ENCODE peak calls at places on chromosome 12, in five cellular contexts. One of them, this sample, is unnamed.

GRCh38 chr12:55720071-55720564 is at the start of gene RDH5:
- DNase-seq in epithelial cell of proximal tubule: no peak
- DNase-seq in fibroblast of mammary gland: peak
- DNase-seq in mesendoderm: no peak
- DNase-seq in amniotic epithelial cell: peak
- DNase-seq in this sample: no peak

GRCh38 chr12:131711551-131712205 is 788 bp downstream of the SFSWAP start:
- DNase-seq in epithelial cell of proximal tubule: no peak
- DNase-seq in fibroblast of mammary gland: no peak
- DNase-seq in mesendoderm: no peak
- DNase-seq in amniotic epithelial cell: no peak
- DNase-seq in this sample: no peak

GRCh38 chr12:105840384-105840783 is 298.4 kb downstream of the NUAK1 start:
- DNase-seq in epithelial cell of proximal tubule: no peak
- DNase-seq in fibroblast of mammary gland: no peak
- DNase-seq in mesendoderm: peak
- DNase-seq in amniotic epithelial cell: no peak
- DNase-seq in this sample: no peak

GRCh38 chr12:53561590-53561953 is 54.3 kb upstream of the NPFF start:
- DNase-seq in epithelial cell of proximal tubule: peak
- DNase-seq in fibroblast of mammary gland: peak
- DNase-seq in mesendoderm: no peak
- DNase-seq in amniotic epithelial cell: peak
- DNase-seq in this sample: no peak

GRCh38 chr12:9813821-9814798 is 13.2 kb upstream of the KLRF1 start:
- DNase-seq in epithelial cell of proximal tubule: no peak
- DNase-seq in fibroblast of mammary gland: peak
- DNase-seq in mesendoderm: peak
- DNase-seq in amniotic epithelial cell: peak
- DNase-seq in this sample: peak

GRCh38 chr12:12627308-12627827 is 15.7 kb downstream of the CREBL2 start:
- DNase-seq in epithelial cell of proximal tubule: no peak
- DNase-seq in fibroblast of mammary gland: no peak
- DNase-seq in mesendoderm: no peak
- DNase-seq in amniotic epithelial cell: no peak
- DNase-seq in this sample: no peak

GRCh38 chr12:93938921-93939320 is 209.5 kb upstream of the PLXNC1 start:
- DNase-seq in epithelial cell of proximal tubule: no peak
- DNase-seq in fibroblast of mammary gland: no peak
- DNase-seq in mesendoderm: no peak
- DNase-seq in amniotic epithelial cell: no peak
- DNase-seq in this sample: no peak

GRCh38 chr12:119302334-119303132 is 32.0 kb upstream of the CCDC60 start:
- DNase-seq in epithelial cell of proximal tubule: no peak
- DNase-seq in fibroblast of mammary gland: no peak
- DNase-seq in mesendoderm: no peak
- DNase-seq in amniotic epithelial cell: no peak
- DNase-seq in this sample: no peak

GRCh38 chr12:45458238-45458637 is 242.3 kb downstream of the ANO6 start:
- DNase-seq in epithelial cell of proximal tubule: no peak
- DNase-seq in fibroblast of mammary gland: peak
- DNase-seq in mesendoderm: no peak
- DNase-seq in amniotic epithelial cell: no peak
- DNase-seq in this sample: no peak

GRCh38 chr12:51326762-51327439 is 2.9 kb upstream of the BIN2 start:
- DNase-seq in epithelial cell of proximal tubule: no peak
- DNase-seq in fibroblast of mammary gland: peak
- DNase-seq in mesendoderm: no peak
- DNase-seq in amniotic epithelial cell: peak
- DNase-seq in this sample: peak

GRCh38 chr12:64782181-64782580 is 23.0 kb upstream of the GNS start:
- DNase-seq in epithelial cell of proximal tubule: no peak
- DNase-seq in fibroblast of mammary gland: no peak
- DNase-seq in mesendoderm: no peak
- DNase-seq in amniotic epithelial cell: no peak
- DNase-seq in this sample: no peak

GRCh38 chr12:56803750-56804149 is 40.6 kb downstream of the HSD17B6 start:
- DNase-seq in epithelial cell of proximal tubule: no peak
- DNase-seq in fibroblast of mammary gland: no peak
- DNase-seq in mesendoderm: no peak
- DNase-seq in amniotic epithelial cell: no peak
- DNase-seq in this sample: no peak

GRCh38 chr12:15428632-15429031 is 106.3 kb downstream of the PTPRO start:
- DNase-seq in epithelial cell of proximal tubule: no peak
- DNase-seq in fibroblast of mammary gland: no peak
- DNase-seq in mesendoderm: peak
- DNase-seq in amniotic epithelial cell: peak
- DNase-seq in this sample: no peak

GRCh38 chr12:49346659-49347306 is at the start of gene DNAJC22:
- DNase-seq in epithelial cell of proximal tubule: no peak
- DNase-seq in fibroblast of mammary gland: no peak
- DNase-seq in mesendoderm: peak
- DNase-seq in amniotic epithelial cell: no peak
- DNase-seq in this sample: peak

GRCh38 chr12:83161451-83161850 is 474.7 kb downstream of the TMTC2 start:
- DNase-seq in epithelial cell of proximal tubule: no peak
- DNase-seq in fibroblast of mammary gland: peak
- DNase-seq in mesendoderm: no peak
- DNase-seq in amniotic epithelial cell: no peak
- DNase-seq in this sample: no peak

GRCh38 chr12:88529531-88530488 is 50.5 kb downstream of the KITLG start:
- DNase-seq in epithelial cell of proximal tubule: no peak
- DNase-seq in fibroblast of mammary gland: no peak
- DNase-seq in mesendoderm: peak
- DNase-seq in amniotic epithelial cell: no peak
- DNase-seq in this sample: no peak

GRCh38 chr12:55847603-55848329 is 5.0 kb upstream of the MMP19 start:
- DNase-seq in epithelial cell of proximal tubule: no peak
- DNase-seq in fibroblast of mammary gland: peak
- DNase-seq in mesendoderm: no peak
- DNase-seq in amniotic epithelial cell: peak
- DNase-seq in this sample: no peak

GRCh38 chr12:7099290-7099996 is 7.2 kb upstream of the C1R start:
- DNase-seq in epithelial cell of proximal tubule: no peak
- DNase-seq in fibroblast of mammary gland: no peak
- DNase-seq in mesendoderm: no peak
- DNase-seq in amniotic epithelial cell: no peak
- DNase-seq in this sample: no peak

GRCh38 chr12:64682572-64683277 is 72.4 kb downstream of the RASSF3 start:
- DNase-seq in epithelial cell of proximal tubule: no peak
- DNase-seq in fibroblast of mammary gland: peak
- DNase-seq in mesendoderm: peak
- DNase-seq in amniotic epithelial cell: peak
- DNase-seq in this sample: no peak

GRCh38 chr12:105330938-105331804 is 680 bp downstream of the C12orf75 start:
- DNase-seq in epithelial cell of proximal tubule: no peak
- DNase-seq in fibroblast of mammary gland: no peak
- DNase-seq in mesendoderm: peak
- DNase-seq in amniotic epithelial cell: no peak
- DNase-seq in this sample: peak

GRCh38 chr12:62873116-62873825 is 61.7 kb downstream of the PPM1H start:
- DNase-seq in epithelial cell of proximal tubule: no peak
- DNase-seq in fibroblast of mammary gland: no peak
- DNase-seq in mesendoderm: peak
- DNase-seq in amniotic epithelial cell: no peak
- DNase-seq in this sample: no peak

GRCh38 chr12:93098077-93098476 is 169.0 kb upstream of the EEA1 start:
- DNase-seq in epithelial cell of proximal tubule: no peak
- DNase-seq in fibroblast of mammary gland: peak
- DNase-seq in mesendoderm: peak
- DNase-seq in amniotic epithelial cell: peak
- DNase-seq in this sample: no peak

GRCh38 chr12:16399110-16399509 is 51.7 kb downstream of the MGST1 start:
- DNase-seq in epithelial cell of proximal tubule: no peak
- DNase-seq in fibroblast of mammary gland: no peak
- DNase-seq in mesendoderm: no peak
- DNase-seq in amniotic epithelial cell: no peak
- DNase-seq in this sample: no peak

GRCh38 chr12:6178981-6179761 is 21.0 kb upstream of the CD9 start:
- DNase-seq in epithelial cell of proximal tubule: no peak
- DNase-seq in fibroblast of mammary gland: no peak
- DNase-seq in mesendoderm: peak
- DNase-seq in amniotic epithelial cell: no peak
- DNase-seq in this sample: no peak

This sample was measured in GM13977.